ENCODE peak calls at places on chromosomes 12 and 14, in seven cellular contexts. V is mesendoderm, N is H9, U is mesenchymal stem cell, Q is IMR-90, S is neuronal stem cell, A is H1. L is an unnamed sample.

GRCh38 chr14:22002860-22003284 is 329.3 kb upstream of the OR4E1 start:
- DNase-seq in N (peak), S (peak), Q (no peak), U (no peak), A (peak), V (peak), L (no peak)

GRCh38 chr12:123041042-123041531 is 60.6 kb downstream of the ARL6IP4 start:
- DNase-seq in Q (no peak), N (no peak), U (no peak), V (peak), S (no peak), A (no peak), L (no peak)

GRCh38 chr12:86496595-86496994 is 240.4 kb upstream of the MGAT4C start:
- DNase-seq in U (no peak), N (no peak), V (no peak), A (no peak), Q (no peak), S (no peak), L (no peak)

GRCh38 chr12:77754086-77754485 is 76.6 kb upstream of the NAV3 start:
- DNase-seq in N (no peak), V (peak), S (peak), Q (no peak), A (no peak), U (no peak), L (no peak)

GRCh38 chr12:88188180-88188579 is 46.1 kb downstream of the TMTC3 start:
- DNase-seq in V (no peak), U (no peak), S (no peak), Q (peak), N (no peak), A (no peak), L (no peak)

GRCh38 chr14:73792476-73792875 is 59.2 kb upstream of the PTGR2 start:
- DNase-seq in V (peak), U (no peak), S (no peak), N (no peak), Q (no peak), A (no peak), L (no peak)

GRCh38 chr12:110689002-110689600 is at the start of gene HVCN1:
- DNase-seq in A (peak), S (peak), U (peak), V (no peak), Q (no peak), N (peak), L (peak)

GRCh38 chr12:41052441-41052840 is 135.7 kb upstream of the PDZRN4 start:
- DNase-seq in S (no peak), N (no peak), U (no peak), V (no peak), Q (no peak), A (no peak), L (no peak)

GRCh38 chr14:44866770-44867169 is 95.0 kb downstream of the KLHL28 start:
- DNase-seq in N (no peak), S (no peak), U (no peak), V (no peak), A (no peak), Q (no peak), L (no peak)

GRCh38 chr12:119258149-119258548 is 76.4 kb upstream of the CCDC60 start:
- DNase-seq in S (no peak), U (no peak), Q (no peak), N (no peak), A (no peak), V (no peak), L (no peak)

GRCh38 chr14:47044841-47045240 is 393.3 kb upstream of the RPL10L start:
- DNase-seq in S (peak), A (peak), V (peak), Q (no peak), N (peak), U (peak), L (no peak)

GRCh38 chr12:65335021-65335714 is 56.7 kb downstream of the MSRB3 start:
- DNase-seq in N (no peak), A (no peak), V (peak), S (no peak), U (peak), Q (peak), L (peak)

GRCh38 chr12:52436000-52436827 is 2.0 kb upstream of the KRT75 start:
- DNase-seq in S (no peak), N (peak), V (no peak), Q (peak), U (no peak), A (no peak), L (no peak)

GRCh38 chr14:69090187-69090789 is 62.6 kb downstream of the DCAF5 start:
- DNase-seq in V (peak), N (peak), U (peak), A (no peak), Q (peak), S (no peak), L (peak)

GRCh38 chr14:59278111-59278510 is 89.6 kb downstream of the DAAM1 start:
- DNase-seq in Q (peak), U (peak), S (no peak), V (no peak), N (no peak), A (no peak), L (peak)

GRCh38 chr12:122846622-122847515 is 11.6 kb downstream of the HIP1R start:
- DNase-seq in N (peak), V (no peak), U (no peak), A (no peak), Q (no peak), S (no peak), L (no peak)

GRCh38 chr14:22088614-22089359 is 415.2 kb upstream of the OR4E1 start:
- DNase-seq in U (no peak), S (no peak), V (no peak), Q (peak), A (no peak), N (no peak), L (no peak)

GRCh38 chr12:120089796-120090195 is 26.8 kb downstream of the RAB35 start:
- DNase-seq in S (no peak), V (no peak), Q (no peak), A (no peak), U (no peak), N (no peak), L (no peak)

GRCh38 chr12:116076399-116076798 is 201.1 kb downstream of the MED13L start:
- DNase-seq in Q (no peak), N (no peak), V (no peak), U (no peak), A (no peak), S (no peak), L (no peak)

GRCh38 chr12:111664961-111665865 is 20.5 kb downstream of the BRAP start:
- DNase-seq in Q (no peak), S (no peak), U (no peak), V (no peak), N (no peak), A (no peak), L (peak)

GRCh38 chr12:19031032-19031431 is 98.5 kb upstream of the PLEKHA5 start:
- DNase-seq in V (peak), U (peak), Q (peak), S (no peak), A (no peak), N (no peak), L (peak)

GRCh38 chr12:100267603-100268281 is 765 bp downstream of the SCYL2 start:
- DNase-seq in Q (peak), A (peak), N (no peak), V (peak), S (peak), U (peak), L (peak)

GRCh38 chr12:56928262-56928661 is 5.9 kb downstream of the SDR9C7 start:
- DNase-seq in V (no peak), U (peak), A (no peak), Q (no peak), S (no peak), N (no peak), L (no peak)

GRCh38 chr14:58882577-58883018 is 244.8 kb downstream of the DACT1 start:
- DNase-seq in A (no peak), V (peak), N (no peak), U (peak), S (no peak), Q (peak), L (no peak)

GRCh38 chr14:99572173-99572999 is 31.6 kb downstream of the CCDC85C start:
- DNase-seq in A (no peak), N (no peak), U (no peak), S (no peak), Q (no peak), V (peak), L (peak)

GRCh38 chr14:99568567-99569560 is 35.1 kb downstream of the CCDC85C start:
- DNase-seq in Q (peak), V (no peak), N (no peak), A (no peak), U (peak), S (no peak), L (no peak)

GRCh38 chr14:99571303-99571986 is 32.6 kb downstream of the CCDC85C start:
- DNase-seq in A (no peak), N (no peak), Q (no peak), U (no peak), V (no peak), S (no peak), L (no peak)

GRCh38 chr14:99570542-99571302 is 33.3 kb downstream of the CCDC85C start:
- DNase-seq in N (no peak), S (no peak), A (no peak), Q (no peak), U (no peak), V (peak), L (no peak)

GRCh38 chr14:99569725-99570541 is 34.1 kb downstream of the CCDC85C start:
- DNase-seq in U (no peak), V (no peak), A (no peak), N (no peak), S (no peak), Q (no peak), L (no peak)
- H3K9ac ChIP-seq in U (no peak), V (no peak), A (no peak), N (no peak), S (no peak), Q (no peak), L (no peak)

GRCh38 chr12:42630323-42630722 is 40.8 kb upstream of the PRICKLE1 start:
- DNase-seq in A (no peak), Q (no peak), U (no peak), S (no peak), V (no peak), N (no peak), L (no peak)
- H3K18ac ChIP-seq in A (no peak), Q (no peak), U (no peak), S (no peak), V (no peak), N (no peak), L (no peak)

GRCh38 chr14:75273272-75274044 is 5.2 kb upstream of the FOS start:
- DNase-seq in V (no peak), Q (peak), A (no peak), N (no peak), S (no peak), U (peak), L (peak)
- H3K9ac ChIP-seq in V (no peak), Q (no peak), A (no peak), N (no peak), S (no peak), U (peak), L (no peak)

GRCh38 chr12:113133036-113133435 is 2.5 kb downstream of the RASAL1 start:
- DNase-seq in A (no peak), V (no peak), Q (no peak), S (no peak), N (no peak), U (no peak), L (no peak)
- H3K18ac ChIP-seq in A (no peak), V (no peak), Q (no peak), S (peak), N (no peak), U (no peak), L (no peak)

GRCh38 chr12:13045816-13046215 is 1.6 kb downstream of the FAM234B start:
- DNase-seq in N (no peak), Q (no peak), S (no peak), V (no peak), A (no peak), U (no peak), L (no peak)

GRCh38 chr12:13044002-13044858 is at the start of gene FAM234B:
- DNase-seq in A (peak), V (peak), Q (peak), N (peak), S (peak), U (peak), L (peak)

GRCh38 chr12:13041224-13041623 is 3.0 kb upstream of the FAM234B start:
- DNase-seq in U (no peak), A (no peak), S (no peak), Q (no peak), V (no peak), N (no peak), L (no peak)

GRCh38 chr12:13044859-13045384 is 741 bp downstream of the FAM234B start:
- DNase-seq in V (peak), U (peak), N (no peak), S (no peak), A (no peak), Q (no peak), L (no peak)

DNA sequence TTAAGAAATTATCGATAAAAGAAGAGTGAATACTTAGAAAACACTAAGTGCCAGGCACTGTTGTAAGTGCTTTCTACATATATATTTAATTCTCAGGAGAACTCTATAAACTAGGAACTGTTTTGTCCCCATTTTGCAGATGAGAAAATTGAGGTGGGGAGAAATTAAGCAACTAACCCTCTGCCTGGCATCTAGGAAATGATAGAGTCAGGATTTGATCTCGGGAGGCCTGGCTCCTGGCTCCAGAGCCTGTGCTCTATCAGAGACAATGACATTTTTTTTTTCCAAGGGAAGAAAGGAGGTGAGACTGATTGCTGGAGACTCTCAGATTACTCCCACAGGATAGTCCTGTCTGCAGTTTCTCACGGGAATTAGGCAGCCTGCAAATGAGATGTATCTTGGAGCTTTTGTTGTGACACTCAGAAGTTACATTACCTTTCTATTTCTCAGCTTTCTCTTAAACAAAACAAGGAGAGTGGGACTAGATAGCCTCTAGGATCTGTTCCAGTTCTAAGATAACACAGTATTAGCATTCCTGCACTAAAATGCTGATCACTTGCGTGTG is 1.4 kb upstream of the FAM234B start:
- DNase-seq in N (no peak), Q (no peak), U (no peak), S (no peak), V (peak), A (no peak), L (peak)
- H3K9ac ChIP-seq in N (no peak), Q (no peak), U (no peak), S (no peak), V (no peak), A (no peak), L (no peak)

L was measured in trophoblast cell.